ENCODE peak calls at places on chromosomes 2 and 18, in four cellular contexts. N is K562, W is HepG2, D is upper lobe of left lung. S is an unnamed sample.

GRCh38 chr2:128374001-128374710 is 55.5 kb upstream of the HS6ST1 start:
- ATAC-seq in N (no peak), W (peak; percentile 8), D (peak; percentile 4), S (peak; percentile 68)

GRCh38 chr2:214715025-214715424 is 94.5 kb downstream of the BARD1 start:
- ATAC-seq in D (no peak), W (no peak), N (no peak), S (no peak)

GRCh38 chr2:98560256-98560771 is 48.0 kb downstream of the COA5 start:
- ATAC-seq in W (no peak), N (peak; percentile 99), D (peak; percentile 36), S (peak; percentile 72)

GRCh38 chr18:22926454-22926853 is 6.7 kb upstream of the RBBP8 start:
- ATAC-seq in N (no peak), W (no peak), D (no peak), S (no peak)

GRCh38 chr2:8222979-8223730 is 458.7 kb upstream of the ID2 start:
- ATAC-seq in W (no peak), N (no peak), D (no peak), S (no peak)

GRCh38 chr2:237614151-237614720 is 13.2 kb upstream of the LRRFIP1 start:
- ATAC-seq in N (no peak), D (peak; percentile 40), W (peak; percentile 98), S (no peak)

GRCh38 chr2:44560352-44560751 is 198.6 kb downstream of the CAMKMT start:
- ATAC-seq in N (no peak), W (no peak), D (no peak), S (no peak)

GRCh38 chr2:218829868-218830451 is 1.6 kb downstream of the PRKAG3 start:
- ATAC-seq in N (peak; percentile 28), D (peak; percentile 78), W (peak; percentile 13), S (peak; percentile 69)

GRCh38 chr2:240298316-240298790 is 137.1 kb upstream of the GPC1 start:
- ATAC-seq in N (no peak), D (no peak), W (no peak), S (no peak)

GRCh38 chr2:99881901-99882591 is 260.3 kb downstream of the AFF3 start:
- ATAC-seq in D (no peak), N (no peak), W (no peak), S (peak; percentile 36)
- TF ChIP-seq EP300 in D (no peak), N (no peak), W (no peak), S (no peak)

GRCh38 chr2:161425966-161426365 is 9.9 kb downstream of the TBR1 start:
- ATAC-seq in N (no peak), D (no peak), W (no peak), S (no peak)

GRCh38 chr2:161423351-161424178 is 7.5 kb downstream of the TBR1 start:
- ATAC-seq in W (no peak), D (peak; percentile 42), N (no peak), S (peak; percentile 32)

GRCh38 chr2:161422812-161423211 is 6.7 kb downstream of the TBR1 start:
- ATAC-seq in W (no peak), N (no peak), D (no peak), S (no peak)

GRCh38 chr2:161424992-161425391 is 8.9 kb downstream of the TBR1 start:
- ATAC-seq in W (no peak), N (no peak), D (no peak), S (no peak)

GRCh38 chr2:161424179-161424763 is 8.2 kb downstream of the TBR1 start:
- ATAC-seq in W (no peak), N (no peak), D (no peak), S (no peak)
- H3K27me3 ChIP-seq in W (peaks cover 55% of the 10 kb centered on the region), N (peaks cover 55% of the 10 kb centered on the region), D (peaks cover 16% of the 10 kb centered on the region), S (peaks cover 100% of the 10 kb centered on the region)

GRCh38 chr18:50674307-50674706 is 114.4 kb downstream of the MAPK4 start:
- ATAC-seq in N (no peak), D (no peak), W (no peak), S (no peak)
- TF ChIP-seq POLR2AphosphoS5 in N (no peak), D (no peak), W (no peak), S (no peak)

GRCh38 chr2:62450716-62451191 is 55.2 kb downstream of the TMEM17 start:
- ATAC-seq in D (no peak), N (no peak), W (peak; percentile 86), S (no peak)
- TF ChIP-seq EP300 in D (no peak), N (no peak), W (no peak), S (no peak)

GRCh38 chr2:222315443-222316121 is 16.8 kb upstream of the PAX3 start:
- ATAC-seq in D (no peak), N (no peak), W (no peak), S (no peak)
- H3K27me3 ChIP-seq in D (peaks cover 15% of the 10 kb centered on the region), N (peaks cover 18% of the 10 kb centered on the region), W (peaks cover 55% of the 10 kb centered on the region), S (peaks cover 93% of the 10 kb centered on the region)

GRCh38 chr2:176566936-176567335 is 297.7 kb downstream of the MTX2 start:
- ATAC-seq in N (no peak), D (no peak), W (no peak), S (no peak)

GRCh38 chr2:176562359-176563043 is 293.3 kb downstream of the MTX2 start:
- ATAC-seq in N (no peak), W (no peak), D (no peak), S (no peak)

GRCh38 chr2:176569574-176569973 is 300.3 kb downstream of the MTX2 start:
- ATAC-seq in D (no peak), W (no peak), N (no peak), S (no peak)

GRCh38 chr2:176567361-176567760 is 298.1 kb downstream of the MTX2 start:
- ATAC-seq in D (no peak), W (no peak), N (no peak), S (no peak)

GRCh38 chr2:176565641-176566323 is 296.5 kb downstream of the MTX2 start:
- ATAC-seq in W (peak; percentile 56), N (no peak), D (no peak), S (peak; percentile 46)
- TF ChIP-seq POLR2AphosphoS5 in W (no peak), N (no peak), D (no peak), S (no peak)

GRCh38 chr18:76398899-76399612 is 96.0 kb downstream of the ZNF516 start:
- ATAC-seq in D (peak; percentile 94), N (peak; percentile 90), W (peak; percentile 93), S (peak; percentile 88)
- TF ChIP-seq EP300 in D (no peak), N (no peak), W (no peak), S (no peak)

GRCh38 chr18:12252061-12252460 is 2.1 kb upstream of the CIDEA start:
- ATAC-seq in D (no peak), N (no peak), W (no peak), S (no peak)
- H3K27me3 ChIP-seq in D (peaks cover 5% of the 10 kb centered on the region), N (peaks cover 71% of the 10 kb centered on the region), W (peaks cover 69% of the 10 kb centered on the region), S (peaks cover 70% of the 10 kb centered on the region)

GRCh38 chr18:30522288-30522929 is 520.1 kb downstream of the DSC3 start:
- ATAC-seq in D (no peak), N (peak; percentile 54), W (no peak), S (no peak)
- TF ChIP-seq POLR2AphosphoS5 in D (no peak), N (no peak), W (no peak), S (no peak)

S was measured in gastroesophageal sphincter.